ENCODE peak calls at places on chromosomes 3 and 15, in five cellular contexts. U is transverse colon, N is upper lobe of left lung, M is tibial nerve, S is suprapubic skin. P is an unnamed sample.

GRCh38 chr15:33910741-33911140 is 57.6 kb upstream of the CHRM5 start:
- DNase-seq in U (no peak), N (no peak), M (no peak), S (no peak), P (no peak)

GRCh38 chr3:62453448-62453847 is 80.1 kb upstream of the FEZF2 start:
- DNase-seq in U (no peak), N (no peak), M (no peak), S (no peak), P (no peak)

GRCh38 chr3:148727242-148727641 is 29.5 kb downstream of the AGTR1 start:
- DNase-seq in U (peak), N (no peak), M (no peak), S (no peak), P (no peak)

GRCh38 chr3:65776494-65776893 is 262.2 kb downstream of the MAGI1 start:
- DNase-seq in U (no peak), N (no peak), M (no peak), S (no peak), P (no peak)

GRCh38 chr15:60569596-60569995 is 90.7 kb upstream of the ICE2 start:
- DNase-seq in U (no peak), N (no peak), M (no peak), S (no peak), P (no peak)

GRCh38 chr3:62586356-62586755 is 213.0 kb upstream of the FEZF2 start:
- DNase-seq in U (no peak), N (no peak), M (no peak), S (no peak), P (no peak)

GRCh38 chr3:43161684-43162512 is 56.0 kb upstream of the POMGNT2 start:
- DNase-seq in U (no peak), N (no peak), M (no peak), S (no peak), P (no peak)

GRCh38 chr3:114402852-114403251 is 109.0 kb downstream of the TIGIT start:
- DNase-seq in U (no peak), N (no peak), M (no peak), S (no peak), P (no peak)

GRCh38 chr3:99901200-99901926 is 83.7 kb downstream of the CMSS1 start:
- DNase-seq in U (no peak), N (no peak), M (no peak), S (no peak), P (no peak)

GRCh38 chr3:56593455-56594158 is 36.6 kb downstream of the CCDC66 start:
- DNase-seq in U (no peak), N (no peak), M (no peak), S (no peak), P (no peak)

GRCh38 chr3:33004961-33005360 is 53.5 kb downstream of the CCR4 start:
- DNase-seq in U (no peak), N (no peak), M (no peak), S (no peak), P (no peak)

GRCh38 chr3:181358555-181358954 is 353.2 kb upstream of the SOX2 start:
- DNase-seq in U (no peak), N (no peak), M (no peak), S (no peak), P (no peak)

GRCh38 chr3:27458929-27459328 is 25.3 kb downstream of the SLC4A7 start:
- DNase-seq in U (no peak), N (no peak), M (no peak), S (no peak), P (no peak)

GRCh38 chr3:168671091-168671490 is 575.4 kb upstream of the GOLIM4 start:
- DNase-seq in U (peak), N (no peak), M (no peak), S (no peak), P (no peak)

GRCh38 chr15:40069178-40070165 is 30.5 kb upstream of the SRP14 start:
- DNase-seq in U (peak), N (peak), M (peak), S (peak), P (no peak)

GRCh38 chr3:36876181-36876936 is 68.5 kb downstream of the TRANK1 start:
- DNase-seq in U (no peak), N (no peak), M (no peak), S (no peak), P (no peak)

GRCh38 chr3:66567066-66567465 is 66.2 kb upstream of the LRIG1 start:
- DNase-seq in U (no peak), N (no peak), M (no peak), S (no peak), P (no peak)

GRCh38 chr3:177237206-177237605 is 39.9 kb upstream of the TBL1XR1 start:
- DNase-seq in U (peak), N (no peak), M (no peak), S (no peak), P (no peak)

GRCh38 chr3:182226995-182227394 is 515.3 kb downstream of the SOX2 start:
- DNase-seq in U (no peak), N (no peak), M (no peak), S (no peak), P (no peak)

GRCh38 chr15:42343596-42344232 is 15.6 kb upstream of the CAPN3 start:
- DNase-seq in U (no peak), N (no peak), M (no peak), S (no peak), P (no peak)

GRCh38 chr3:58591496-58592133 is 14.4 kb upstream of the FAM107A start:
- DNase-seq in U (no peak), N (no peak), M (no peak), S (no peak), P (no peak)

GRCh38 chr3:115517457-115518050 is 105.8 kb upstream of the GAP43 start:
- DNase-seq in U (no peak), N (no peak), M (no peak), S (no peak), P (no peak)

GRCh38 chr3:37956353-37957184 is 34.0 kb upstream of the VILL start:
- DNase-seq in U (no peak), N (no peak), M (no peak), S (no peak), P (no peak)

GRCh38 chr3:191373327-191373726 is 43.0 kb upstream of the UTS2B start:
- DNase-seq in U (no peak), N (no peak), M (no peak), S (no peak), P (no peak)

GRCh38 chr3:102346897-102347296 is 87.9 kb upstream of the ZPLD1 start:
- DNase-seq in U (no peak), N (no peak), M (no peak), S (no peak), P (no peak)

GRCh38 chr3:152961323-152961722 is 126.4 kb downstream of the P2RY1 start:
- DNase-seq in U (no peak), N (no peak), M (no peak), S (no peak), P (no peak)

GRCh38 chr15:66115568-66116206 is 137.9 kb downstream of the MEGF11 start:
- DNase-seq in U (peak), N (no peak), M (no peak), S (no peak), P (no peak)

GRCh38 chr15:80615783-80616391 is 79.2 kb upstream of the ABHD17C start:
- DNase-seq in U (peak), N (no peak), M (no peak), S (peak), P (no peak)

GRCh38 chr15:80059786-80060489 is 462 bp downstream of the ZFAND6 start:
- DNase-seq in U (peak), N (peak), M (no peak), S (no peak), P (no peak)

GRCh38 chr3:171956372-171957104 is 82.8 kb upstream of the FNDC3B start:
- DNase-seq in U (no peak), N (no peak), M (no peak), S (no peak), P (no peak)

GRCh38 chr3:126125341-126125740 is 41.4 kb upstream of the SLC41A3 start:
- DNase-seq in U (peak), N (no peak), M (no peak), S (peak), P (peak)

DNA sequence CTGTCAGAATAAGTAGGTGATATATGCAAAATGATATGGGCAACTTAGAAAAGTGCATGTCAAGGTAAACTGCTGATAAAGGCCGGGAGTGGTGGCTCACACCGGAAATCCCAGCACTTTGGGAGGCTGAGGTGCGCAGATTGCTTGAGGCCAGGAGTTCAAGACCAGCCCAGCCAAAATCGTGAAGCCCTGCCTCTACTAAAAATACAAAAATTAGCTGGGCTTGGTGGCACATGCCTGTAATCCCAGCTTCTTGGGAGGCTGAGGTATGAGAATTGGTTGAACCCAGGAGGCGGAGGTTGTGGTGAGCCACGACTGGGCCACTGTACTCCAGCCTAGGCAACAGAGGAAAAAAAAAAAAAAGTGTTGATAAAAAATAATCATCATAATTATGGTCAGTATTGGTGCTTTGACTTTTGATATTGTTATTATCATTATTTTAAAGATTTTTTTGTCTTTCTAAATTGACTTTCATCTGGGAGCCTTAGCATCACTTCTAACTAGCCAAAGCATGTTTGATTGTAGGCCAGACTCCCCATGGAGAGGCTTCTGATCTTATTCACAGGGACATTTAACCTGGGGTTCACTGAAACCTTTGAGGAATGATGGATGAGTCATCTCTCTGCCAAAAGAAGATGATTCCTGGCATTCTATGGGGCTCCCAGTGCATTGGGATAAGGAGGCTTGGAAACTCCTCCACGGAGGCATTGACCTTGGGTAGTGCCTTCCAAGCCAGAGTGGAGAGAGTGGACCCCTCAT is 5.6 kb downstream of the ZBTB38 start:
- DNase-seq in U (no peak), N (no peak), M (no peak), S (no peak), P (no peak)
- H3K4me3 ChIP-seq in U (no peak), N (no peak), M (no peak), S (no peak), P (no peak)

GRCh38 chr15:77626002-77626401 is 6.7 kb downstream of the LINGO1 start:
- DNase-seq in U (no peak), N (no peak), M (no peak), S (no peak), P (no peak)

GRCh38 chr15:77625376-77625775 is 7.3 kb downstream of the LINGO1 start:
- DNase-seq in U (no peak), N (no peak), M (no peak), S (no peak), P (no peak)

GRCh38 chr15:77623878-77624524 is 8.7 kb downstream of the LINGO1 start:
- DNase-seq in U (peak), N (no peak), M (no peak), S (no peak), P (no peak)

GRCh38 chr15:77623008-77623877 is 9.5 kb downstream of the LINGO1 start:
- DNase-seq in U (no peak), N (no peak), M (no peak), S (no peak), P (no peak)

GRCh38 chr15:77624868-77625267 is 7.8 kb downstream of the LINGO1 start:
- DNase-seq in U (no peak), N (peak), M (no peak), S (no peak), P (no peak)
- TF ChIP-seq POLR2A in U (no peak), N (no peak), M (no peak), S (no peak), P (no peak)

DNA sequence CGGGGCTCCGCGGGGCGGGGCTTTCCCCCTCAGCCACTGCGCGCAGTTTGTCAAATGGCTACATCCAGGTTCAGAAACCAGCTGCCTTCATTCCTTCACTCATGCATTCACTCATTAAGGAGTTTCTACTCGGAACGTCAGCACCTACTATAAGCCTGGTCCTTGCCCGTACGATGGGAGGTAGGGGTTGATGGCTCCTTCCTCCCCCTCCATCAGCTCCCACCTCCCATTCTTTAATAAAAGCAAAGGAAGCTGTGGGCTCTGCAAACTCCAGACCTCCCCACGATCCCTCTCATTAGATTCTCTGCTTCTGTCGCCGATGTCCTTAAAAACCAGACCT is 267 bp upstream of the CFAP92 start:
- DNase-seq in U (no peak), N (no peak), M (no peak), S (no peak), P (no peak)
- H3K4me3 ChIP-seq in U (no peak), N (peak), M (peak), S (peak), P (peak)

GRCh38 chr3:12868039-12869024 is 27.0 kb upstream of the RPL32 start:
- DNase-seq in U (peak), N (peak), M (peak), S (peak), P (no peak)
- TF ChIP-seq POLR2A in U (no peak), N (no peak), M (no peak), S (no peak), P (no peak)

GRCh38 chr3:63654246-63654645 is 1.8 kb downstream of the SNTN start:
- DNase-seq in U (no peak), N (no peak), M (no peak), S (no peak), P (no peak)

GRCh38 chr3:63656791-63657190 is 4.3 kb downstream of the SNTN start:
- DNase-seq in U (no peak), N (no peak), M (no peak), S (no peak), P (no peak)

GRCh38 chr3:63654931-63655330 is 2.5 kb downstream of the SNTN start:
- DNase-seq in U (no peak), N (no peak), M (no peak), S (no peak), P (no peak)

GRCh38 chr3:63652066-63652725 is at the start of gene SNTN:
- DNase-seq in U (no peak), N (no peak), M (no peak), S (no peak), P (no peak)

GRCh38 chr3:63655519-63655918 is 3.0 kb downstream of the SNTN start:
- DNase-seq in U (no peak), N (no peak), M (no peak), S (no peak), P (no peak)
- H3K4me3 ChIP-seq in U (no peak), N (no peak), M (no peak), S (no peak), P (no peak)

GRCh38 chr15:23690015-23690414 is 2.9 kb upstream of the NDN start:
- DNase-seq in U (no peak), N (no peak), M (no peak), S (no peak), P (no peak)

GRCh38 chr15:23694592-23694991 is 7.5 kb upstream of the NDN start:
- DNase-seq in U (no peak), N (no peak), M (no peak), S (no peak), P (no peak)

GRCh38 chr15:23690450-23690852 is 3.3 kb upstream of the NDN start:
- DNase-seq in U (peak), N (no peak), M (peak), S (peak), P (no peak)

GRCh38 chr15:23695282-23695681 is 8.2 kb upstream of the NDN start:
- DNase-seq in U (no peak), N (no peak), M (no peak), S (no peak), P (no peak)
- TF ChIP-seq POLR2A in U (no peak), N (no peak), M (no peak), S (no peak), P (no peak)

DNA sequence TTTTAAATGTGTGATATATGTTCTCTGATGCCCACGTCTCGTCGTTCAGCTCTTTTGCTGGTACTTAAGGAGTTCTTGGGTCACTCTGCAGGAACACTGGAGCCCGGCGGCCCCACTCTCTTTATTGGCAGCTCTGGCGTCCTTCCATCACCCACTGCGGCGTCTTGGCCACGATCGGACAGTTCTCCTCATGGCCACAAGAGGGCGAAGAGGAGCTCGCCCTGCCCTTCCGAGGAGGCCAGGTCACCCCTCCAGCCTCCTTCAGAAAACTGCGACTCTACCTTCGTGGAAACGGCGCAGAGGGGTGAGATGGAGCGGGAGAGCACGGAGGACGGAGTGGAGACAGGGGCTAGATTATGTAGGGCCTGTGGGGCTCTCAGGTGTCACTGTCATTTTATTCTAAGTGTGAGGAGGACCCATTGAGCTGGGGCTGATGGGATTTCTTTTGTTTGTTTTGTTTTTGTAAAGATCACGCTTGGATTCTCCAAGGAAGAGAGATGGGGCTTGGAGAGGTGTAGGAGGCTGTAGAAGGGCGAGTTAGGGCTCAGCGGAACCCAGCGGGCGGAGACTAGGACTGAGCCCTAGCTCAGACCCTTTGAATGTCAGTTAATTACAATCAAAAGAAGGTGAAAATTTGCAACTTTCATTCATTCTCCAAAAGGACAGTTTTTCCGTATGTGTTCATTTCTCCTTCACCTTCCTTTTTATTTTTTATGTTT is 28.0 kb upstream of the GABRA5 start:
- DNase-seq in U (no peak), N (no peak), M (no peak), S (no peak), P (no peak)
- H3K4me3 ChIP-seq in U (no peak), N (no peak), M (no peak), S (no peak), P (no peak)

GRCh38 chr15:38069506-38069905 is 135.1 kb downstream of the TMCO5A start:
- DNase-seq in U (peak), N (no peak), M (peak), S (peak), P (no peak)

GRCh38 chr15:38068600-38068999 is 134.2 kb downstream of the TMCO5A start:
- DNase-seq in U (no peak), N (no peak), M (no peak), S (no peak), P (no peak)

GRCh38 chr15:38066612-38067011 is 132.2 kb downstream of the TMCO5A start:
- DNase-seq in U (no peak), N (no peak), M (no peak), S (no peak), P (no peak)

GRCh38 chr15:38070778-38071177 is 136.3 kb downstream of the TMCO5A start:
- DNase-seq in U (no peak), N (no peak), M (no peak), S (no peak), P (no peak)

DNA sequence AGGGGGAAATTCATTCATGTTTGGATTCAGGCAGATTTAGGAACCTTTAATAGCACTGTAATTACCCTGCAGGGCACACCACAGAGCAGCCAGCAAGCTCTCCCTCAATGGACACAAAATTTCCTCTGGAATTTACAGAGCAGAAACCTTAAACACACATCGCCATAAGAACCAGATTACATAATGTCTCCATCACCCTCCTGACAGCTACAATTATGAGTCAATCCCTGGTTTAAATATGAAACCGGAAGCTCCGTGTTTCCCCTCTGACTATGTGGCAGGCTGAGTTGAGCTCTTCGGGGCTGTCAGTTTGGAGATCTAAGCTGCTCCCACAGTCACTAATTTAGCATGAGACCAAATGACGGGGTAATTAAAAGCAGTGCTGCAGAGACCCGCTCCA is 134.6 kb downstream of the TMCO5A start:
- DNase-seq in U (peak), N (no peak), M (peak), S (no peak), P (no peak)
- TF ChIP-seq POLR2A in U (no peak), N (no peak), M (no peak), S (no peak), P (no peak)

GRCh38 chr3:45985532-45986302 is 9.9 kb downstream of the FYCO1 start:
- DNase-seq in U (no peak), N (no peak), M (no peak), S (no peak), P (no peak)
- H3K4me3 ChIP-seq in U (no peak), N (no peak), M (no peak), S (no peak), P (no peak)